ENCODE peak calls at places on chromosomes 7 and 10, in ten cellular contexts. Z, J, W, B, U, S, O, L, M and V are unnamed samples.

GRCh38 chr10:121154310-121154709 is 303.1 kb downstream of the WDR11 start:
- DNase-seq in Z (no peak), J (no peak), W (no peak), B (no peak), U (no peak), S (no peak), O (no peak), L (no peak), M (no peak), V (no peak)

GRCh38 chr7:43721193-43721806 is 8.0 kb downstream of the COA1 start:
- DNase-seq in Z (peak; percentile 44), J (no peak), W (no peak), B (peak; percentile 16), U (peak; percentile 59), S (no peak), O (peak; percentile 66), L (peak; percentile 27), M (no peak), V (no peak)

GRCh38 chr7:84800846-84801245 is 386.0 kb downstream of the SEMA3D start:
- DNase-seq in Z (no peak), J (no peak), W (no peak), B (no peak), U (no peak), S (no peak), O (no peak), L (no peak), M (no peak), V (no peak)

GRCh38 chr10:89224697-89225443 is 17.8 kb upstream of the CH25H start:
- DNase-seq in Z (no peak), J (peak; percentile 26), W (no peak), B (peak; percentile 60), U (peak; percentile 37), S (no peak), O (no peak), L (no peak), M (no peak), V (peak; percentile 50)

GRCh38 chr7:95691464-95691863 is 80.9 kb upstream of the DYNC1I1 start:
- DNase-seq in Z (no peak), J (no peak), W (no peak), B (no peak), U (no peak), S (no peak), O (no peak), L (no peak), M (no peak), V (no peak)

GRCh38 chr10:124003481-124004371 is 89.7 kb downstream of the CHST15 start:
- DNase-seq in Z (no peak), J (no peak), W (no peak), B (peak; percentile 2), U (no peak), S (peak; percentile 34), O (no peak), L (no peak), M (no peak), V (peak; percentile 2)

GRCh38 chr10:14688606-14689005 is 86.1 kb downstream of the FAM107B start:
- DNase-seq in Z (no peak), J (no peak), W (no peak), B (peak; percentile 14), U (no peak), S (no peak), O (no peak), L (peak; percentile 79), M (no peak), V (no peak)

GRCh38 chr7:134034652-134035051 is 92.5 kb upstream of the LRGUK start:
- DNase-seq in Z (no peak), J (no peak), W (no peak), B (no peak), U (no peak), S (no peak), O (no peak), L (no peak), M (no peak), V (no peak)

DNA sequence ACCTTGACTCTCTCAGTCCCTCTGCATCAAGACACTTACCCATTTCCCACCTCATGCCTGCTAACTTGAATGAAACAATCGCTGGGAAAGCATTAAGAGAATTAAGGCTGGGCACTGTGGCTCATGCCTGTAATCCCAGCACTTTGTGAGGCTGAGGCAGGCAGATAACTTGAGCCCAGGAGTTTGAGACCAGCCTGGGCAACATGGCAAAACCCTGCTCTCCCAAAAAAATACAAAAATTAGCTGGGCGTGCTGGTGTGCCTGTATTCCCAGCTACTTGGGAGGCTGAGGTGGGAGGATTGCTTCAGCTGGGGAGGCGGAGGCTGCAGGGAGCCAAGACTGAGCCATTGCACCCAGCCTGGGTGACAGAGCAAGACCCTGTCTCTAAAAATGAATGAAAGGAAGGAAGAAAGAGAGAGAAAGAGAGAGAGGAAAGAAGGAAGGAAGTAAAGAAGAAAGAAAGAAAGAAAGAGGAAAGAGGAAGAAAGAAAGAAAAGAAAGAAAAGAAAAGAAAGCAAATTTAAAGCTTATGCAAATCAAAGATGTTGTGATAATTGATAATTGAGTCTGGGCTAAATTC is 646 bp downstream of the SERPINE1 start:
- DNase-seq in Z (no peak), J (no peak), W (no peak), B (no peak), U (no peak), S (no peak), O (no peak), L (no peak), M (no peak), V (no peak)
- H3K4me3 ChIP-seq in Z (peak overlapping the region; percentile 45), J (no peak overlapping the region), W (no peak overlapping the region), B (peak overlapping the region; percentile 49), U (no peak overlapping the region), S (peak overlapping the region; percentile 18), O (no peak overlapping the region), L (peak overlapping the region; percentile 90), M (peak overlapping the region; percentile 74), V (no peak overlapping the region)

GRCh38 chr7:151244156-151244870 is 4.2 kb downstream of the SMARCD3 start:
- DNase-seq in Z (no peak), J (peak; percentile 63), W (peak; percentile 72), B (no peak), U (peak; percentile 34), S (no peak), O (peak; percentile 81), L (peak; percentile 52), M (no peak), V (peak; percentile 49)
- H3K4me3 ChIP-seq in Z (no peak overlapping the region), J (no peak overlapping the region), W (no peak overlapping the region), B (no peak overlapping the region), U (no peak overlapping the region), S (no peak overlapping the region), O (no peak overlapping the region), L (no peak overlapping the region), M (peak overlapping the region; percentile 89), V (no peak overlapping the region)

DNA sequence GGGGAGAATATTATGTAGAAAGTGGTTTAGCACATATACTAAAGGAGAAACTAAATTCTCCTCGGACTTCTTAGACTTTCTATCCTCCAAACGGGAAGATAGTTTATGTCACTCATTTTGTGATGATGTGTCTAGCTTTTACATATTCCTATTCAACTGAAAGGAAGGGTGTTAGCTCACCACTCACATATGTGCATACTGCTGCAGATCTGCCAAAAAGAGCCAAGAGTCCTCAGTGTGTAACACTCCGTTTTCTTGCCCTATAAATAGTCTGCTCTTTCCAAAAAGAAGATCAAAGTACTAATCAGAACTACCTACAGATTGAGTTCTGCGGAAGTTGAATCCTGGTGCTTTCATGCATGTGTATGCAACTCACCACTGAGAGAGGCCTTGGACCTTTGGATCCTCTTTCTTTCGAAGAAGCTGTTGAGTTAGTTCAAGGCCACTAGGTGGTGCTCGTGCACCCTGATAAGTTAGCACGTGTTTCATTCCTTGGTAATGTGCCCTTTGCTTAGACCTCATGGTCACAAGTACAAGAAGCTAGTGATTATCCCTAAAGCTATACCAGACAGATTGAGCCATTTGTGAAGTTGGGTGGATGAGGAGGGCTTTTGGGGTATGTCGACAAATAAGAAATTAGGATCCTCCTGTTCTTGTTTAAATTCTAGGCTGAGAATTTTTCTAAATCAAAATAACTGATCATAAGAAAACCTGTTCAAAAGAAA is 14.1 kb downstream of the YAE1 start:
- DNase-seq in Z (peak; percentile 81), J (peak; percentile 87), W (peak; percentile 89), B (peak; percentile 81), U (peak; percentile 91), S (peak; percentile 68), O (peak; percentile 97), L (peak; percentile 77), M (peak; percentile 14), V (peak; percentile 76)
- H3K4me3 ChIP-seq in Z (no peak overlapping the region), J (no peak overlapping the region), W (no peak overlapping the region), B (no peak overlapping the region), U (no peak overlapping the region), S (no peak overlapping the region), O (no peak overlapping the region), L (no peak overlapping the region), M (no peak overlapping the region), V (no peak overlapping the region)

GRCh38 chr10:3090914-3091313 is 23.6 kb downstream of the PFKP start:
- DNase-seq in Z (peak; percentile 80), J (peak; percentile 70), W (peak; percentile 85), B (peak; percentile 61), U (no peak), S (no peak), O (no peak), L (no peak), M (no peak), V (no peak)
- H3K4me3 ChIP-seq in Z (peak overlapping the region; percentile 41), J (no peak overlapping the region), W (no peak overlapping the region), B (no peak overlapping the region), U (no peak overlapping the region), S (no peak overlapping the region), O (no peak overlapping the region), L (peak overlapping the region; percentile 3), M (peak overlapping the region; percentile 53), V (no peak overlapping the region)

DNA sequence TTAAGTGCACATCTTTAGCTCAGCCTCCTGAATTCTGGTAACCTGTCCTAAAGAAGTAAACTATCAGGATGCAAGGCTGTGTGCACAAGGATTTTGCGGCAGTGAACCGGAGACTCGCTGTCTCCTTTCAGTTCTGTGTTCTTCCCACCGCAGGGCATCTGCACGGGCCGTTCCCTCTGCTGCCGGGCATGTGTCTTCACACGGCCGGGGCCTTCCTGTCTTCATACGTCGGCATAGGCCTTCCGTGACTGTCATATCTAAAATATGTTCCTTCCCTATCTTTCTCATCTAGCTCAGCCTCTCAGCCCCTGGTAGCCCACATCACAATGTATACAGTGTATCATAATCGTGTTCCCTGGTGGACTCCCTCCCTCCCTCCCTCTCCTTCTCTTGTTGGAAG is 16.4 kb downstream of the PALD1 start:
- DNase-seq in Z (no peak), J (peak; percentile 15), W (peak; percentile 61), B (peak; percentile 53), U (no peak), S (no peak), O (no peak), L (no peak), M (no peak), V (no peak)
- H3K4me3 ChIP-seq in Z (no peak overlapping the region), J (no peak overlapping the region), W (no peak overlapping the region), B (no peak overlapping the region), U (no peak overlapping the region), S (no peak overlapping the region), O (peak overlapping the region; percentile 9), L (no peak overlapping the region), M (no peak overlapping the region), V (no peak overlapping the region)

GRCh38 chr10:108911814-108912541 is 1011.3 kb downstream of the XPNPEP1 start:
- DNase-seq in Z (no peak), J (peak; percentile 72), W (peak; percentile 45), B (peak; percentile 27), U (peak; percentile 18), S (peak; percentile 80), O (no peak), L (no peak), M (no peak), V (peak; percentile 91)
- H3K4me3 ChIP-seq in Z (no peak overlapping the region), J (peak overlapping the region; percentile 35), W (no peak overlapping the region), B (peak overlapping the region; percentile 42), U (no peak overlapping the region), S (peak overlapping the region; percentile 44), O (no peak overlapping the region), L (peak overlapping the region; percentile 65), M (peak overlapping the region; percentile 35), V (peak overlapping the region; percentile 86)